ENCODE peak calls at places on chromosomes 4 and X, in six cellular contexts. I, K, E, V, L and C are unnamed samples.

GRCh38 chr4:119730644-119730995 is 102.0 kb upstream of the PDE5A start:
- DNase-seq in E (peak; percentile 21), I (no peak), K (no peak), V (no peak), L (no peak), C (no peak)

GRCh38 chrX:79630033-79631009 is 263.2 kb upstream of the ITM2A start:
- DNase-seq in K (no peak), L (no peak), E (no peak), I (no peak), V (no peak), C (no peak)

GRCh38 chr4:143247866-143248265 is 63.1 kb downstream of the USP38 start:
- DNase-seq in K (no peak), I (no peak), V (no peak), L (no peak), E (no peak), C (no peak)

GRCh38 chr4:125283702-125284279 is 31.0 kb upstream of the FAT4 start:
- DNase-seq in K (no peak), I (no peak), E (peak; percentile 51), L (no peak), V (peak; percentile 70), C (no peak)

GRCh38 chr4:168139336-168139735 is 47.0 kb downstream of the ANXA10 start:
- DNase-seq in L (no peak), E (peak; percentile 79), I (no peak), K (no peak), V (peak; percentile 68), C (no peak)

GRCh38 chr4:82799006-82799881 is 648 bp upstream of the SCD5 start:
- DNase-seq in E (no peak), V (no peak), I (no peak), L (no peak), K (no peak), C (no peak)

GRCh38 chr4:89101256-89102161 is 9.8 kb upstream of the TIGD2 start:
- DNase-seq in E (no peak), I (no peak), V (no peak), L (no peak), K (no peak), C (no peak)

GRCh38 chr4:130141651-130142050 is 1045.7 kb downstream of the C4orf33 start:
- DNase-seq in K (no peak), V (no peak), E (no peak), I (no peak), L (no peak), C (no peak)

GRCh38 chrX:50483283-50483682 is 12.7 kb upstream of the DGKK start:
- DNase-seq in L (no peak), K (no peak), E (no peak), I (no peak), V (no peak), C (no peak)

GRCh38 chr4:178137732-178138471 is 695.7 kb upstream of the AGA start:
- DNase-seq in V (no peak), I (no peak), L (no peak), E (no peak), K (no peak), C (peak; percentile 41)

GRCh38 chr4:126223784-126224407 is 909.1 kb downstream of the FAT4 start:
- DNase-seq in I (no peak), V (peak; percentile 41), K (no peak), L (no peak), E (peak; percentile 23), C (no peak)

GRCh38 chr4:138938371-138938699 is 77.2 kb upstream of the NOCT start:
- DNase-seq in E (peak; percentile 65), K (no peak), V (peak; percentile 72), I (no peak), L (no peak), C (no peak)

GRCh38 chrX:118847676-118848075 is 24.1 kb downstream of the ZCCHC12 start:
- DNase-seq in E (peak; percentile 42), K (no peak), V (peak; percentile 68), I (no peak), L (no peak), C (no peak)

GRCh38 chr4:11894976-11895375 is 466.3 kb upstream of the HS3ST1 start:
- DNase-seq in V (peak; percentile 72), E (no peak), I (no peak), L (no peak), K (no peak), C (no peak)

GRCh38 chr4:166341992-166342391 is 469.0 kb downstream of the TLL1 start:
- DNase-seq in I (no peak), V (no peak), E (no peak), K (no peak), L (no peak), C (no peak)

GRCh38 chr4:171676555-171677215 is 136.5 kb upstream of the GALNTL6 start:
- DNase-seq in L (no peak), K (no peak), V (no peak), E (no peak), I (no peak), C (no peak)

GRCh38 chrX:18709833-18710232 is 2.4 kb downstream of the PPEF1 start:
- DNase-seq in L (no peak), V (no peak), I (no peak), K (no peak), E (no peak), C (no peak)

GRCh38 chr4:107044170-107044569 is 8.1 kb upstream of the DKK2 start:
- DNase-seq in K (no peak), V (no peak), L (no peak), I (no peak), E (no peak), C (no peak)

GRCh38 chr4:26459054-26459755 is 31.1 kb downstream of the CCKAR start:
- DNase-seq in I (no peak), V (peak; percentile 80), L (no peak), E (peak; percentile 86), K (no peak), C (no peak)

GRCh38 chr4:157204634-157205244 is 15.8 kb upstream of the GRIA2 start:
- DNase-seq in V (peak; percentile 24), K (no peak), I (no peak), L (peak; percentile 24), E (peak; percentile 1), C (no peak)

GRCh38 chr4:85780664-85781063 is 305.7 kb downstream of the ARHGAP24 start:
- DNase-seq in K (no peak), E (no peak), I (no peak), V (peak; percentile 69), L (no peak), C (no peak)

GRCh38 chr4:3702084-3702521 is 64.1 kb upstream of the ADRA2C start:
- DNase-seq in E (no peak), L (no peak), K (no peak), I (peak; percentile 38), V (no peak), C (no peak)

GRCh38 chr4:95510145-95510544 is 38.6 kb downstream of the UNC5C start:
- DNase-seq in V (peak; percentile 63), E (peak; percentile 13), K (no peak), L (no peak), I (no peak), C (no peak)

GRCh38 chrX:153727108-153727931 is 2.7 kb downstream of the ABCD1 start:
- DNase-seq in L (peak; percentile 71), V (peak; percentile 33), I (peak; percentile 76), K (peak; percentile 61), E (no peak), C (peak; percentile 87)

GRCh38 chr4:8427761-8428287 is 12.7 kb downstream of the ACOX3 start:
- DNase-seq in L (no peak), E (peak; percentile 33), I (no peak), K (peak; percentile 33), V (peak; percentile 57), C (no peak)

GRCh38 chrX:116897526-116897925 is 434.8 kb upstream of the CT83 start:
- DNase-seq in V (no peak), K (no peak), L (no peak), E (no peak), I (no peak), C (no peak)

GRCh38 chr4:3736806-3737205 is 29.4 kb upstream of the ADRA2C start:
- DNase-seq in E (no peak), L (no peak), V (no peak), K (no peak), I (no peak), C (no peak)

GRCh38 chr4:23718435-23718834 is 171.4 kb downstream of the PPARGC1A start:
- DNase-seq in E (no peak), L (no peak), V (no peak), K (no peak), I (no peak), C (no peak)

DNA sequence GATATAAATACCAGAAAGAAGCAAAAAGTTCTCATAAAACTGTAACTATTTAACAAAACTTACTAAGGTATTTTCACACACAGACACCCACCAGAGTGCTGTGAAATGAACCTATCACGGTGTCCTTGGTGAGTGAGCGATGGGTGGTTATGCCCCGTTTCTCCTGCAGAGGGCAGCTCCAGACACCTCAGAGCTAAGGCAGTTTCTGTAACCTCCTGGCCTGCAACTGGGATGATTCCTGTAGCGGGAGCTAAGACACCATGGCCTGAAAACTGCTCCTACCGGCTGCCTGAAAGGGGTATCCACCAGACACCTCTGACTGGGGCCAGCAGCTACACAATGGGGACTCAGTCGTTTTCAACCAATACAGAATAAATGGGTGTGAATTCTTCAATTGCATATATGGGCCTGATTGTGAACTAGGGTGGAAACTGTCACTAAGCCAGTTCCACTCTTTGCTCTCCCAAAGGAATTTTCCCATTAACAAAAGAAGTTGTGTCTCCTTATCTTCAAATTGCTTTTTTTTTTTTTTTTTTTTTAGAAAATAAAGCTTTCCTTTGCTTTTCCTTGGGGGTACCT is 2375.8 kb upstream of the TENM3 start:
- DNase-seq in K (no peak), E (peak; percentile 57), I (no peak), V (no peak), L (peak; percentile 1), C (no peak)
- TF ChIP-seq CTCF in K (no peak), E (peak; percentile 54), I (peak; percentile 32), V (no peak), L (peak; percentile 40), C (no peak)

GRCh38 chr4:69610484-69610883 is 29.0 kb downstream of the UGT2A2 start:
- DNase-seq in K (no peak), L (no peak), V (no peak), E (no peak), I (no peak), C (no peak)
- H3K27me3 ChIP-seq in K (no peaks in the 10 kb centered on the region), L (no peaks in the 10 kb centered on the region), V (no peaks in the 10 kb centered on the region), E (no peaks in the 10 kb centered on the region), I (no peaks in the 10 kb centered on the region), C (no peaks in the 10 kb centered on the region)

GRCh38 chr4:77002321-77002720 is 52.8 kb downstream of the SEPTIN11 start:
- DNase-seq in K (no peak), V (no peak), L (no peak), I (no peak), E (peak; percentile 44), C (no peak)
- H3K4me1 ChIP-seq in K (peaks cover 14% of the 10 kb centered on the region), V (peaks cover 31% of the 10 kb centered on the region), L (peaks cover 36% of the 10 kb centered on the region), I (peaks cover 28% of the 10 kb centered on the region), E (peaks cover 21% of the 10 kb centered on the region), C (peaks cover 23% of the 10 kb centered on the region)

GRCh38 chr4:150306719-150307118 is 228.5 kb downstream of the DCLK2 start:
- DNase-seq in K (no peak), V (no peak), I (no peak), E (no peak), L (no peak), C (no peak)

GRCh38 chr4:150308824-150309472 is 230.7 kb downstream of the DCLK2 start:
- DNase-seq in K (no peak), E (peak; percentile 80), I (no peak), V (peak; percentile 28), L (no peak), C (no peak)

GRCh38 chr4:150310159-150310895 is 232.1 kb downstream of the DCLK2 start:
- DNase-seq in I (no peak), E (peak; percentile 68), L (no peak), K (no peak), V (peak; percentile 38), C (no peak)

GRCh38 chr4:150302553-150302952 is 224.3 kb downstream of the DCLK2 start:
- DNase-seq in V (peak; percentile 95), K (peak; percentile 37), I (no peak), L (no peak), E (peak; percentile 98), C (no peak)

GRCh38 chr4:150305995-150306394 is 227.8 kb downstream of the DCLK2 start:
- DNase-seq in I (no peak), K (no peak), V (peak; percentile 80), L (no peak), E (peak; percentile 55), C (no peak)
- TF ChIP-seq CTCF in I (no peak), K (no peak), V (no peak), L (no peak), E (no peak), C (no peak)